ENCODE peak calls at places on chromosome 9, in six cellular contexts. X is thyroid gland, Q is heart left ventricle, E is stomach, K is upper lobe of left lung, D is HCT116. W is an unnamed sample.

GRCh38 chr9:34624475-34624984 is 4.2 kb upstream of the DCTN3 start:
- DNase-seq in X (no peak), Q (no peak), E (no peak), K (peak; percentile 75), D (no peak), W (no peak)

GRCh38 chr9:107378031-107378430 is 95.0 kb downstream of the RAD23B start:
- DNase-seq in X (no peak), Q (no peak), E (no peak), K (no peak), D (no peak), W (no peak)

GRCh38 chr9:68509689-68510088 is 31.0 kb downstream of the TMEM252 start:
- DNase-seq in X (no peak), Q (no peak), E (no peak), K (no peak), D (no peak), W (no peak)

GRCh38 chr9:105282870-105283621 is 38.6 kb downstream of the SLC44A1 start:
- DNase-seq in X (no peak), Q (no peak), E (no peak), K (no peak), D (no peak), W (no peak)

GRCh38 chr9:124010665-124011321 is 775 bp upstream of the LHX2 start:
- DNase-seq in X (no peak), Q (no peak), E (no peak), K (peak; percentile 78), D (no peak), W (no peak)

GRCh38 chr9:107733530-107733907 is 243.9 kb upstream of the KLF4 start:
- DNase-seq in X (peak; percentile 79), Q (no peak), E (peak; percentile 56), K (no peak), D (no peak), W (no peak)

GRCh38 chr9:8924529-8924928 is 1125.0 kb upstream of the DMAC1 start:
- DNase-seq in X (no peak), Q (no peak), E (no peak), K (no peak), D (no peak), W (no peak)

GRCh38 chr9:134792627-134793026 is 88.0 kb upstream of the FCN2 start:
- DNase-seq in X (no peak), Q (no peak), E (no peak), K (no peak), D (no peak), W (no peak)

GRCh38 chr9:811101-811531 is 30.4 kb upstream of the DMRT1 start:
- DNase-seq in X (peak; percentile 96), Q (no peak), E (no peak), K (no peak), D (no peak), W (peak; percentile 44)

GRCh38 chr9:37801287-37801850 is 772 bp downstream of the DCAF10 start:
- DNase-seq in X (peak; percentile 20), Q (peak; percentile 67), E (peak; percentile 37), K (peak; percentile 91), D (no peak), W (no peak)

GRCh38 chr9:131310833-131311554 is 21.5 kb downstream of the PLPP7 start:
- DNase-seq in X (peak; percentile 12), Q (no peak), E (peak; percentile 40), K (no peak), D (no peak), W (no peak)

GRCh38 chr9:20914556-20914955 is 116.9 kb downstream of the HACD4 start:
- DNase-seq in X (no peak), Q (no peak), E (no peak), K (no peak), D (no peak), W (no peak)

GRCh38 chr9:92664394-92665152 is 5.4 kb downstream of the IPPK start:
- DNase-seq in X (peak; percentile 7), Q (no peak), E (no peak), K (no peak), D (no peak), W (no peak)

GRCh38 chr9:74094766-74095165 is 402.4 kb upstream of the RORB start:
- DNase-seq in X (no peak), Q (no peak), E (no peak), K (no peak), D (no peak), W (no peak)

GRCh38 chr9:133715295-133715865 is 22.8 kb downstream of the SARDH start:
- DNase-seq in X (no peak), Q (peak; percentile 83), E (no peak), K (peak; percentile 69), D (no peak), W (no peak)

GRCh38 chr9:129602598-129603415 is 18.1 kb downstream of the C9orf50 start:
- DNase-seq in X (no peak), Q (no peak), E (no peak), K (no peak), D (no peak), W (no peak)

GRCh38 chr9:133778336-133778995 is 40.3 kb upstream of the SARDH start:
- DNase-seq in X (no peak), Q (peak; percentile 67), E (no peak), K (peak; percentile 69), D (no peak), W (no peak)

GRCh38 chr9:130426883-130427282 is 17.9 kb upstream of the ASS1 start:
- DNase-seq in X (no peak), Q (peak; percentile 67), E (no peak), K (no peak), D (no peak), W (no peak)

GRCh38 chr9:124392254-124392653 is 23.0 kb downstream of the PSMB7 start:
- DNase-seq in X (no peak), Q (peak; percentile 66), E (no peak), K (no peak), D (no peak), W (no peak)

GRCh38 chr9:26856413-26857032 is 36.1 kb downstream of the CAAP1 start:
- DNase-seq in X (peak; percentile 42), Q (no peak), E (no peak), K (no peak), D (peak; percentile 56), W (peak; percentile 75)

DNA sequence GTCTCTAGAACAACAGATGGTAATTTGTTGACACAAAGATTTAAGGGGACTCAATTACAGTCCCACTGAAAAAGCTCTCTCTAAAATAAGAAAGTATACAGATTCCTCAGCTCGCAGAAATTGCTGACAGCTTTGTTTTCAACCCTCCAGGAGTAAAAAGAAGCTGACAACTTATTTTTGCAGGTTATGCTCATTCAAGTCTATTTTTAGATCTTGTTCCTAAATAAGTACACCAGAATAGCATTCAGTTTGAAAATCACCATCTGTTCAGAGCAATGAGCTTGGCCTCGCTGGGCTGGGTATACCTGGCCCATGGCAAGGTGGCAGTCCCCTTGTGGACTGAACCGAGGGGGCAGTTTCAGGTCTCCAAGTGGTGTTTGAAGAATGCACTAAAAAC is 169.3 kb downstream of the AUH start:
- DNase-seq in X (peak; percentile 69), Q (no peak), E (no peak), K (no peak), D (no peak), W (no peak)
- H3K4me3 ChIP-seq in X (no peak overlapping the region), Q (peak overlapping the region; percentile 50), E (no peak overlapping the region), K (no peak overlapping the region), D (no peak overlapping the region), W (no peak overlapping the region)

DNA sequence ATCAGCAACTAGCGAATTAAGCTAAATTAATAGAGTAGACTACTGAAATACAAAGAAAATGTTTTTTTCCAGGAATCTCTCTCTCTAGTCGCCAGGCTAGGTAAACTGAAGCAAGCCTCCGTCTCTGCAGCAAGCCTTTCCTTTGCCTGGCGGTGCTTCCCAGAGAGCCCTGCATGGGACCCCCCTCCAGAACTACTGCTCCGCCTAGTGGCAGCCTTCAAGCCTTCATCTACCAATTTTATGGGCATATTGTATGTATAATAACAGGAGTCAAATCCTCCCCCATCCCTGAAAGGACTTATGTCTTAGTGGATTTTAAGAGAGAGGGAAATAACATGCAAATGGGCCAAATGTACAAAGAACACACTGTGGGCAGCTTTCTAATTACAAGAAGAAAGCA is 241.9 kb downstream of the SAXO1 start:
- DNase-seq in X (peak; percentile 69), Q (no peak), E (no peak), K (no peak), D (peak; percentile 24), W (no peak)
- TF ChIP-seq CTCF in X (no peak), Q (no peak), E (no peak), K (no peak), D (peak; percentile 68), W (peak; percentile 53)

GRCh38 chr9:84669293-84670105 is at the start of gene NTRK2:
- DNase-seq in X (peak; percentile 70), Q (peak; percentile 50), E (no peak), K (peak; percentile 84), D (no peak), W (no peak)

GRCh38 chr9:84668204-84669007 is 1.1 kb upstream of the NTRK2 start:
- DNase-seq in X (peak; percentile 92), Q (peak; percentile 78), E (no peak), K (peak; percentile 93), D (peak; percentile 10), W (peak; percentile 18)

GRCh38 chr9:84667571-84668203 is 1.8 kb upstream of the NTRK2 start:
- DNase-seq in X (peak; percentile 76), Q (no peak), E (no peak), K (no peak), D (no peak), W (no peak)

GRCh38 chr9:84670106-84670800 is 724 bp downstream of the NTRK2 start:
- DNase-seq in X (peak; percentile 55), Q (peak; percentile 58), E (no peak), K (peak; percentile 80), D (no peak), W (no peak)

GRCh38 chr9:84669008-84669292 is 579 bp upstream of the NTRK2 start:
- DNase-seq in X (no peak), Q (no peak), E (no peak), K (no peak), D (no peak), W (no peak)
- H3K4me3 ChIP-seq in X (peak overlapping the region; percentile 45), Q (peak overlapping the region; percentile 58), E (peak overlapping the region; percentile 39), K (peak overlapping the region; percentile 53), D (no peak overlapping the region), W (peak overlapping the region; percentile 46)

GRCh38 chr9:83707518-83707767 is 315 bp downstream of the UBQLN1 start:
- DNase-seq in X (no peak), Q (no peak), E (peak; percentile 75), K (peak; percentile 95), D (no peak), W (no peak)

GRCh38 chr9:83708515-83709158 is 879 bp upstream of the UBQLN1 start:
- DNase-seq in X (peak; percentile 77), Q (peak; percentile 70), E (peak; percentile 65), K (peak; percentile 40), D (peak; percentile 40), W (peak; percentile 49)

GRCh38 chr9:83706703-83707517 is 848 bp downstream of the UBQLN1 start:
- DNase-seq in X (peak; percentile 16), Q (peak; percentile 72), E (peak; percentile 34), K (peak; percentile 89), D (no peak), W (no peak)

GRCh38 chr9:83707768-83708514 is at the start of gene UBQLN1:
- DNase-seq in X (peak; percentile 97), Q (peak; percentile 96), E (peak; percentile 96), K (peak; percentile 98), D (peak; percentile 91), W (peak; percentile 88)
- TF ChIP-seq CTCF in X (no peak), Q (no peak), E (peak; percentile 36), K (peak; percentile 47), D (no peak), W (no peak)

DNA sequence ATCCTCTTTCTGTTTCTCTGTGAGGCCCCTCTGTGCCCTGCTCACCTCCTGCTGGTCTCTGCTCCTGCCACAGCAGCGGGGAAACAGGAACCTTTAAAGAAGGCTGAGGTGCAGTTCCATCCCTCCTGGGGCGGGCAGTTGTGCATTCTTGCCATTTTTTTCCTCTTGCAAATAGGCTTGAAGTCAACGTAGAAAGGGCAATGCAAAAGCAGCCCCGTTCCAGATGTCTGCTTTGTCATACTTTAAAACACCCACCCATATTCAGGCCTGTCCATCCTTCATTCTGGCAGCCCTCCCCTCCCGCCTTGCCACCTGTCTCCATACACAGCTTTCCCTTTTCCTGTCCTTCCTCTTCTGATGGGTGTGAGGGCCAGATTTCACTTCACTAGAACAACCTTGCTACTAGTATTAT is 65.4 kb upstream of the KLF9 start:
- DNase-seq in X (peak; percentile 63), Q (no peak), E (peak; percentile 34), K (no peak), D (no peak), W (no peak)
- H3K4me3 ChIP-seq in X (no peak overlapping the region), Q (no peak overlapping the region), E (peak overlapping the region; percentile 7), K (peak overlapping the region; percentile 37), D (no peak overlapping the region), W (peak overlapping the region; percentile 11)